ENCODE peak calls at places on chromosomes 16 and 17, in seven cellular contexts. One of them, this sample, is unnamed.

GRCh38 chr16:51150894-51151320 is at the start of gene SALL1:
- DNase-seq in neural crest cell: peak
- DNase-seq in choroid plexus epithelial cell: no peak
- DNase-seq in astrocyte: no peak
- DNase-seq in AG08395: no peak
- DNase-seq in AG09319: no peak
- DNase-seq in HTR-8/SVneo: no peak
- DNase-seq in this sample: no peak

GRCh38 chr16:10616744-10617640 is 36.6 kb upstream of the EMP2 start:
- DNase-seq in neural crest cell: peak
- DNase-seq in choroid plexus epithelial cell: peak
- DNase-seq in astrocyte: peak
- DNase-seq in AG08395: peak
- DNase-seq in AG09319: peak
- DNase-seq in HTR-8/SVneo: peak
- DNase-seq in this sample: peak

GRCh38 chr17:68238894-68239293 is 8.9 kb upstream of the AMZ2 start:
- DNase-seq in neural crest cell: no peak
- DNase-seq in choroid plexus epithelial cell: no peak
- DNase-seq in astrocyte: no peak
- DNase-seq in AG08395: no peak
- DNase-seq in AG09319: no peak
- DNase-seq in HTR-8/SVneo: no peak
- DNase-seq in this sample: no peak

GRCh38 chr17:82909322-82909904 is 69.6 kb upstream of the ZNF750 start:
- DNase-seq in neural crest cell: no peak
- DNase-seq in choroid plexus epithelial cell: no peak
- DNase-seq in astrocyte: no peak
- DNase-seq in AG08395: peak
- DNase-seq in AG09319: no peak
- DNase-seq in HTR-8/SVneo: no peak
- DNase-seq in this sample: no peak

GRCh38 chr17:68391561-68392268 is 65.6 kb downstream of the WIPI1 start:
- DNase-seq in neural crest cell: no peak
- DNase-seq in choroid plexus epithelial cell: no peak
- DNase-seq in astrocyte: no peak
- DNase-seq in AG08395: peak
- DNase-seq in AG09319: peak
- DNase-seq in HTR-8/SVneo: no peak
- DNase-seq in this sample: no peak

GRCh38 chr17:43671755-43672502 is 10.2 kb upstream of the MEOX1 start:
- DNase-seq in neural crest cell: no peak
- DNase-seq in choroid plexus epithelial cell: no peak
- DNase-seq in astrocyte: no peak
- DNase-seq in AG08395: no peak
- DNase-seq in AG09319: no peak
- DNase-seq in HTR-8/SVneo: no peak
- DNase-seq in this sample: no peak

GRCh38 chr16:86365513-86366040 is 144.8 kb upstream of the FOXF1 start:
- DNase-seq in neural crest cell: no peak
- DNase-seq in choroid plexus epithelial cell: no peak
- DNase-seq in astrocyte: no peak
- DNase-seq in AG08395: no peak
- DNase-seq in AG09319: no peak
- DNase-seq in HTR-8/SVneo: no peak
- DNase-seq in this sample: peak

GRCh38 chr17:73877962-73878361 is 233.7 kb upstream of the SDK2 start:
- DNase-seq in neural crest cell: no peak
- DNase-seq in choroid plexus epithelial cell: no peak
- DNase-seq in astrocyte: no peak
- DNase-seq in AG08395: no peak
- DNase-seq in AG09319: no peak
- DNase-seq in HTR-8/SVneo: no peak
- DNase-seq in this sample: no peak

GRCh38 chr17:6374761-6375312 is 60.1 kb downstream of the AIPL1 start:
- DNase-seq in neural crest cell: peak
- DNase-seq in choroid plexus epithelial cell: peak
- DNase-seq in astrocyte: peak
- DNase-seq in AG08395: peak
- DNase-seq in AG09319: no peak
- DNase-seq in HTR-8/SVneo: peak
- DNase-seq in this sample: peak